ENCODE peak calls at places on chromosomes 4 and X, in five cellular contexts. N is activated CD8-positive, alpha-beta memory T cell treated with anti-CD3 and anti-CD28 coated beads for 4 hours; H is upper lobe of right lung; M is lower lobe of right lung; W is T-helper 1 cell. Z is an unnamed sample.
A peak's percentile ranks its signal among the peaks of the same experiment; 100 is the strongest.

GRCh38 chr4:168487821-168488162 is 7.5 kb upstream of the DDX60L start:
- DNase-seq in N (no peak), H (no peak), M (no peak), W (no peak), Z (no peak)

GRCh38 chr4:126051709-126052424 is 737.1 kb downstream of the FAT4 start:
- DNase-seq in N (no peak), H (no peak), M (no peak), W (no peak), Z (no peak)

GRCh38 chr4:188145626-188146025 is 6.4 kb downstream of the TRIML1 start:
- DNase-seq in N (no peak), H (no peak), M (no peak), W (no peak), Z (no peak)

GRCh38 chrX:122219226-122219625 is 964.9 kb upstream of the GRIA3 start:
- DNase-seq in N (no peak), H (no peak), M (no peak), W (no peak), Z (no peak)

GRCh38 chr4:40247350-40247749 is 50.5 kb downstream of the RHOH start:
- DNase-seq in N (no peak), H (no peak), M (no peak), W (peak; percentile 42), Z (no peak)

GRCh38 chrX:427812-428725 is 41.4 kb upstream of the PPP2R3B start:
- DNase-seq in N (no peak), H (no peak), M (peak; percentile 41), W (no peak), Z (no peak)

GRCh38 chr4:34046580-34046979 is 2197.7 kb downstream of the ARAP2 start:
- DNase-seq in N (no peak), H (no peak), M (no peak), W (no peak), Z (no peak)

GRCh38 chrX:87518504-87518903 is 902 bp downstream of the KLHL4 start:
- DNase-seq in N (no peak), H (no peak), M (no peak), W (no peak), Z (no peak)

GRCh38 chr4:173293663-173294062 is 40.5 kb downstream of the HMGB2 start:
- DNase-seq in N (no peak), H (no peak), M (no peak), W (no peak), Z (no peak)

GRCh38 chr4:169236901-169237626 is 33.7 kb downstream of the SH3RF1 start:
- DNase-seq in N (no peak), H (no peak), M (no peak), W (no peak), Z (no peak)

GRCh38 chrX:54182194-54182863 is 725 bp downstream of the FAM120C start:
- DNase-seq in N (peak; percentile 43), H (peak; percentile 83), M (peak; percentile 82), W (peak; percentile 38), Z (peak; percentile 59)

GRCh38 chr4:37970702-37971101 is 10.5 kb downstream of the PTTG2 start:
- DNase-seq in N (peak; percentile 44), H (peak; percentile 90), M (peak; percentile 86), W (peak; percentile 24), Z (no peak)

GRCh38 chr4:51907001-51907669 is 64.2 kb downstream of the DCUN1D4 start:
- DNase-seq in N (no peak), H (no peak), M (no peak), W (no peak), Z (no peak)

GRCh38 chr4:121728798-121729226 is 32.0 kb upstream of the ANXA5 start:
- DNase-seq in N (no peak), H (no peak), M (no peak), W (no peak), Z (no peak)

Z was measured in GM10248.